ENCODE peak calls at places on chromosomes 7 and 10, in ten cellular contexts. One of them, this sample, is unnamed. For H3K4me1, the result is how much of the 10 kb centered on the place peaks cover.

GRCh38 chr10:18216482-18216881 is 76.3 kb downstream of the CACNB2 start:
- DNase-seq in testis: peak
- DNase-seq in heart right ventricle: no peak
- DNase-seq in sigmoid colon: no peak
- DNase-seq in CD8-positive, alpha-beta T cell: no peak
- DNase-seq in thyroid gland: peak
- DNase-seq in K562: no peak
- DNase-seq in Peyer's patch: no peak
- DNase-seq in transverse colon: no peak
- DNase-seq in endothelial cell of umbilical vein: peak
- DNase-seq in this sample: no peak

GRCh38 chr10:29204119-29204518 is 84.8 kb upstream of the LYZL1 start:
- DNase-seq in endothelial cell of umbilical vein: no peak
- DNase-seq in K562: no peak
- DNase-seq in testis: no peak
- DNase-seq in sigmoid colon: no peak
- DNase-seq in heart right ventricle: peak
- DNase-seq in transverse colon: no peak
- DNase-seq in CD8-positive, alpha-beta T cell: no peak
- DNase-seq in Peyer's patch: no peak
- DNase-seq in thyroid gland: no peak
- DNase-seq in this sample: no peak

GRCh38 chr7:81604075-81604807 is 165.6 kb downstream of the HGF start:
- DNase-seq in endothelial cell of umbilical vein: peak
- DNase-seq in heart right ventricle: peak
- DNase-seq in Peyer's patch: no peak
- DNase-seq in thyroid gland: no peak
- DNase-seq in transverse colon: no peak
- DNase-seq in CD8-positive, alpha-beta T cell: no peak
- DNase-seq in K562: no peak
- DNase-seq in sigmoid colon: no peak
- DNase-seq in testis: no peak
- DNase-seq in this sample: no peak

GRCh38 chr7:116669769-116670168 is 2.2 kb upstream of the MET start:
- DNase-seq in testis: no peak
- DNase-seq in transverse colon: no peak
- DNase-seq in CD8-positive, alpha-beta T cell: no peak
- DNase-seq in Peyer's patch: no peak
- DNase-seq in K562: no peak
- DNase-seq in heart right ventricle: no peak
- DNase-seq in endothelial cell of umbilical vein: no peak
- DNase-seq in thyroid gland: no peak
- DNase-seq in sigmoid colon: no peak
- DNase-seq in this sample: no peak

GRCh38 chr10:133336131-133337078 is at the start of gene CALY:
- DNase-seq in heart right ventricle: no peak
- DNase-seq in K562: peak
- DNase-seq in transverse colon: peak
- DNase-seq in endothelial cell of umbilical vein: no peak
- DNase-seq in CD8-positive, alpha-beta T cell: peak
- DNase-seq in testis: peak
- DNase-seq in Peyer's patch: peak
- DNase-seq in thyroid gland: peak
- DNase-seq in sigmoid colon: no peak
- DNase-seq in this sample: peak

GRCh38 chr7:99625321-99625720 is 8.6 kb downstream of the ZSCAN25 start:
- DNase-seq in sigmoid colon: no peak
- DNase-seq in heart right ventricle: no peak
- DNase-seq in CD8-positive, alpha-beta T cell: no peak
- DNase-seq in thyroid gland: no peak
- DNase-seq in testis: no peak
- DNase-seq in K562: no peak
- DNase-seq in Peyer's patch: no peak
- DNase-seq in transverse colon: no peak
- DNase-seq in endothelial cell of umbilical vein: no peak
- DNase-seq in this sample: no peak

GRCh38 chr10:93904901-93905300 is 11.1 kb downstream of the SLC35G1 start:
- DNase-seq in testis: no peak
- DNase-seq in endothelial cell of umbilical vein: no peak
- DNase-seq in transverse colon: no peak
- DNase-seq in Peyer's patch: no peak
- DNase-seq in heart right ventricle: no peak
- DNase-seq in sigmoid colon: no peak
- DNase-seq in K562: no peak
- DNase-seq in thyroid gland: no peak
- DNase-seq in CD8-positive, alpha-beta T cell: no peak
- DNase-seq in this sample: no peak

GRCh38 chr7:1920266-1920681 is 250.2 kb downstream of the ELFN1 start:
- DNase-seq in sigmoid colon: no peak
- DNase-seq in endothelial cell of umbilical vein: no peak
- DNase-seq in testis: no peak
- DNase-seq in CD8-positive, alpha-beta T cell: peak
- DNase-seq in thyroid gland: no peak
- DNase-seq in K562: no peak
- DNase-seq in Peyer's patch: peak
- DNase-seq in transverse colon: peak
- DNase-seq in heart right ventricle: no peak
- DNase-seq in this sample: peak

GRCh38 chr7:44849277-44850210 is 1.7 kb upstream of the H2AZ2 start:
- DNase-seq in transverse colon: no peak
- DNase-seq in K562: no peak
- DNase-seq in sigmoid colon: no peak
- DNase-seq in endothelial cell of umbilical vein: no peak
- DNase-seq in CD8-positive, alpha-beta T cell: no peak
- DNase-seq in thyroid gland: no peak
- DNase-seq in testis: no peak
- DNase-seq in Peyer's patch: no peak
- DNase-seq in heart right ventricle: no peak
- DNase-seq in this sample: no peak

GRCh38 chr7:44846816-44847508 is 925 bp downstream of the H2AZ2 start:
- DNase-seq in thyroid gland: no peak
- DNase-seq in CD8-positive, alpha-beta T cell: no peak
- DNase-seq in testis: no peak
- DNase-seq in sigmoid colon: no peak
- DNase-seq in heart right ventricle: no peak
- DNase-seq in K562: no peak
- DNase-seq in endothelial cell of umbilical vein: peak
- DNase-seq in transverse colon: no peak
- DNase-seq in Peyer's patch: no peak
- DNase-seq in this sample: no peak

GRCh38 chr7:44847509-44847919 is 373 bp downstream of the H2AZ2 start:
- DNase-seq in testis: peak
- DNase-seq in Peyer's patch: peak
- DNase-seq in CD8-positive, alpha-beta T cell: peak
- DNase-seq in heart right ventricle: peak
- DNase-seq in K562: peak
- DNase-seq in sigmoid colon: peak
- DNase-seq in endothelial cell of umbilical vein: peak
- DNase-seq in transverse colon: peak
- DNase-seq in thyroid gland: peak
- DNase-seq in this sample: peak

GRCh38 chr7:44845476-44845875 is 2.4 kb downstream of the H2AZ2 start:
- DNase-seq in endothelial cell of umbilical vein: no peak
- DNase-seq in Peyer's patch: no peak
- DNase-seq in sigmoid colon: no peak
- DNase-seq in CD8-positive, alpha-beta T cell: no peak
- DNase-seq in transverse colon: no peak
- DNase-seq in testis: no peak
- DNase-seq in heart right ventricle: no peak
- DNase-seq in K562: no peak
- DNase-seq in thyroid gland: no peak
- DNase-seq in this sample: no peak

DNA sequence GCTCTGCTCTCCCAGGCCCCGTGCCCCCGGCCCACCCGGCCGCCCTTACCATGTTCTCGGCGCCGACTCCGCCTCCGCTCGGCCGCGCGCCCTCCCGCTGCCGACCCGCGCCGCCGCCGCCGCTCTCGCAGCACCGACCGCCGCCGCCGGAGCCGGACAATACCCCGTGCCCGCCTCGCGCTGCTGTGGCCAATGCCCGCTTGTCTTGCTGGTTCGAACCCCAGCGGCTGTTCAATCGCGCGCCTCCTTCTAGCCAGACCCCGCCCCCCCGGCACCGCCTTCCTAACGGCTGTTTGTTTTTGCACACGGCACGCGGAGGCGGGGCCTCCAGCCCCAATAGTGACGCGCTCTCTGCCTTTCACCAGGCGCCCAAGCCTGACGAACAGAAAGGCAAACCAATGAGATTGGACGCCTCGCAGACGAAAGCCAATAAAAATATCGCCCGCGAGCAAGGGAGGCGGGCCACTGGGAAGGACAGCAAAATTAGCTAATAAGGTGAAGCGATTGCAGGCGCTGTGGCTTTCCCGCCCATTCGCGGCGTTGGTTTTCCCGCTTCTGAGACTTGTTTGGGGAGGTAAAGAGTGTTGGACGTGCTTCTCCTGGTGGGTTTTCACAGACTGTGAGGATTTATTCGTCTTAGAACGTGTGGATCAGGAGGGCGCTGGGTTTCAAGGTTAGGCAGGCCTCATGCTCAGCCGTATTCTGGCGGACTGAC is at the start of gene H2AZ2:
- DNase-seq in thyroid gland: peak
- DNase-seq in transverse colon: peak
- DNase-seq in K562: peak
- DNase-seq in testis: peak
- DNase-seq in CD8-positive, alpha-beta T cell: peak
- DNase-seq in sigmoid colon: peak
- DNase-seq in heart right ventricle: peak
- DNase-seq in endothelial cell of umbilical vein: peak
- DNase-seq in Peyer's patch: peak
- DNase-seq in this sample: peak
- TF ChIP-seq CTCF in thyroid gland: peak
- TF ChIP-seq CTCF in transverse colon: no peak
- TF ChIP-seq CTCF in K562: peak
- TF ChIP-seq CTCF in testis: no peak
- TF ChIP-seq CTCF in CD8-positive, alpha-beta T cell: no peak
- TF ChIP-seq CTCF in sigmoid colon: no peak
- TF ChIP-seq CTCF in heart right ventricle: peak
- TF ChIP-seq CTCF in endothelial cell of umbilical vein: no peak
- TF ChIP-seq CTCF in Peyer's patch: no peak
- TF ChIP-seq CTCF in this sample: no peak

GRCh38 chr7:50307368-50308012 is 3.0 kb downstream of the IKZF1 start:
- DNase-seq in thyroid gland: no peak
- DNase-seq in K562: peak
- DNase-seq in Peyer's patch: peak
- DNase-seq in testis: no peak
- DNase-seq in sigmoid colon: no peak
- DNase-seq in endothelial cell of umbilical vein: no peak
- DNase-seq in CD8-positive, alpha-beta T cell: peak
- DNase-seq in transverse colon: peak
- DNase-seq in heart right ventricle: no peak
- DNase-seq in this sample: peak
- H3K4me1 ChIP-seq in thyroid gland: under half
- H3K4me1 ChIP-seq in K562: under half
- H3K4me1 ChIP-seq in Peyer's patch: under half
- H3K4me1 ChIP-seq in testis: under half
- H3K4me1 ChIP-seq in sigmoid colon: under half
- H3K4me1 ChIP-seq in endothelial cell of umbilical vein: under half
- H3K4me1 ChIP-seq in CD8-positive, alpha-beta T cell: half or more
- H3K4me1 ChIP-seq in transverse colon: under half
- H3K4me1 ChIP-seq in heart right ventricle: under half
- H3K4me1 ChIP-seq in this sample: under half

GRCh38 chr10:66307826-66308225 is 618.0 kb upstream of the LRRTM3 start:
- DNase-seq in CD8-positive, alpha-beta T cell: no peak
- DNase-seq in heart right ventricle: no peak
- DNase-seq in testis: no peak
- DNase-seq in thyroid gland: peak
- DNase-seq in sigmoid colon: no peak
- DNase-seq in endothelial cell of umbilical vein: no peak
- DNase-seq in Peyer's patch: no peak
- DNase-seq in transverse colon: no peak
- DNase-seq in K562: no peak
- DNase-seq in this sample: no peak
- TF ChIP-seq CTCF in CD8-positive, alpha-beta T cell: no peak
- TF ChIP-seq CTCF in heart right ventricle: peak
- TF ChIP-seq CTCF in testis: peak
- TF ChIP-seq CTCF in thyroid gland: no peak
- TF ChIP-seq CTCF in sigmoid colon: no peak
- TF ChIP-seq CTCF in endothelial cell of umbilical vein: no peak
- TF ChIP-seq CTCF in Peyer's patch: no peak
- TF ChIP-seq CTCF in transverse colon: no peak
- TF ChIP-seq CTCF in K562: no peak
- TF ChIP-seq CTCF in this sample: no peak

GRCh38 chr10:60975716-60976115 is 31.7 kb upstream of the RHOBTB1 start:
- DNase-seq in heart right ventricle: no peak
- DNase-seq in CD8-positive, alpha-beta T cell: no peak
- DNase-seq in K562: no peak
- DNase-seq in sigmoid colon: no peak
- DNase-seq in thyroid gland: no peak
- DNase-seq in testis: no peak
- DNase-seq in transverse colon: no peak
- DNase-seq in endothelial cell of umbilical vein: no peak
- DNase-seq in Peyer's patch: no peak
- DNase-seq in this sample: no peak

GRCh38 chr10:60977161-60978128 is 33.5 kb upstream of the RHOBTB1 start:
- DNase-seq in CD8-positive, alpha-beta T cell: no peak
- DNase-seq in transverse colon: no peak
- DNase-seq in endothelial cell of umbilical vein: no peak
- DNase-seq in heart right ventricle: no peak
- DNase-seq in sigmoid colon: no peak
- DNase-seq in K562: no peak
- DNase-seq in thyroid gland: no peak
- DNase-seq in testis: no peak
- DNase-seq in Peyer's patch: no peak
- DNase-seq in this sample: no peak

GRCh38 chr10:60978287-60979115 is 34.5 kb upstream of the RHOBTB1 start:
- DNase-seq in endothelial cell of umbilical vein: peak
- DNase-seq in transverse colon: no peak
- DNase-seq in thyroid gland: no peak
- DNase-seq in K562: peak
- DNase-seq in CD8-positive, alpha-beta T cell: no peak
- DNase-seq in testis: peak
- DNase-seq in sigmoid colon: no peak
- DNase-seq in Peyer's patch: no peak
- DNase-seq in heart right ventricle: no peak
- DNase-seq in this sample: no peak

GRCh38 chr10:60976687-60977086 is 32.7 kb upstream of the RHOBTB1 start:
- DNase-seq in testis: no peak
- DNase-seq in thyroid gland: no peak
- DNase-seq in endothelial cell of umbilical vein: no peak
- DNase-seq in K562: no peak
- DNase-seq in sigmoid colon: no peak
- DNase-seq in heart right ventricle: no peak
- DNase-seq in CD8-positive, alpha-beta T cell: no peak
- DNase-seq in Peyer's patch: no peak
- DNase-seq in transverse colon: no peak
- DNase-seq in this sample: no peak

DNA sequence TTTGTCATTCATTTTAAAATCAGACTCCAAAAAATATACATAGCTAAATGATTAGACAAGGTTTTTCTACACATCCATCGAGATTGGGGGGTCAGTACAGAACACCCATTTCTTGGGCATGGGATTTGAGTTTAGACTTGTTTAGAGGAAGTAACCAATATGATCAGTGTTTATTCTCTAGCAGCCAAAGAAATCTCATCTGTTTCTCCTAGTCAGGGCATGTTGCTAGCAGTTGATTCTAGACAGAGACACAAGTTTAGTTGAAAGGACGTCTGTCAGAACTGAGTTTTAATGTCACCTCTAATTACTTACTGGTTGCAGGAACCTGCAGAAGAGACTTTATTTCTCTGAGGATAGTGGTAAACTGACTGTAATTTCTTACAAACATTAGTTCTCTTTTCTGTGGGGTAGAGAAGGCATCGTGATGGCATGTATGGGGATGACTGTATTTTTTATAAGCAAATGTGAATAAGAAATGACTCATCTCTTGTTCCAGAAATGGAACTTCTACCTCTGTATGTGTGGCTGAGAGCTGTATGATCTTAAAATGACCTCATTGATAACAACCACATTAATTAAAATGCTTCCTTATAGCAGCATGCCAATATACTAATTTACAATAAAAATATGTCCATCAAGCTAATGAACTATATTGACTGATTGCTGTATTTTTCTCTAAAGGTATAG is 30.6 kb upstream of the RHOBTB1 start:
- DNase-seq in heart right ventricle: no peak
- DNase-seq in sigmoid colon: no peak
- DNase-seq in thyroid gland: no peak
- DNase-seq in transverse colon: no peak
- DNase-seq in CD8-positive, alpha-beta T cell: no peak
- DNase-seq in endothelial cell of umbilical vein: no peak
- DNase-seq in Peyer's patch: no peak
- DNase-seq in K562: no peak
- DNase-seq in testis: no peak
- DNase-seq in this sample: no peak
- H3K4me1 ChIP-seq in heart right ventricle: under half
- H3K4me1 ChIP-seq in sigmoid colon: under half
- H3K4me1 ChIP-seq in thyroid gland: under half
- H3K4me1 ChIP-seq in transverse colon: under half
- H3K4me1 ChIP-seq in CD8-positive, alpha-beta T cell: under half
- H3K4me1 ChIP-seq in endothelial cell of umbilical vein: under half
- H3K4me1 ChIP-seq in Peyer's patch: under half
- H3K4me1 ChIP-seq in K562: under half
- H3K4me1 ChIP-seq in testis: under half
- H3K4me1 ChIP-seq in this sample: under half